ENCODE peak calls at places on chromosomes 6 and 20, in seven cellular contexts. V is cardiac muscle cell, Z is lower lobe of right lung, F is esophagus squamous epithelium, L is PC-3, N is transverse colon, H is pancreas. K is an unnamed sample. For H3K27me3, the result is how much of the 10 kb centered on the place peaks cover.

GRCh38 chr20:36821964-36822437 is 48.4 kb upstream of the DSN1 start:
- DNase-seq in V (no peak), Z (no peak), F (no peak), L (no peak), N (no peak), H (no peak), K (peak)

GRCh38 chr6:144528605-144529425 is 243.7 kb downstream of the UTRN start:
- DNase-seq in V (peak), Z (no peak), F (no peak), L (peak), N (no peak), H (no peak), K (no peak)

GRCh38 chr6:6614096-6614964 is 25.8 kb downstream of the LY86 start:
- DNase-seq in V (no peak), Z (no peak), F (no peak), L (no peak), N (no peak), H (no peak), K (no peak)

GRCh38 chr20:61940976-61941720 is 124.5 kb downstream of the TAF4 start:
- DNase-seq in V (no peak), Z (peak), F (no peak), L (no peak), N (no peak), H (no peak), K (no peak)

GRCh38 chr6:61886608-61887259 is 399.3 kb downstream of the KHDRBS2 start:
- DNase-seq in V (peak), Z (no peak), F (no peak), L (peak), N (no peak), H (no peak), K (no peak)

GRCh38 chr6:35496851-35497570 is at the start of gene TEAD3:
- DNase-seq in V (peak), Z (peak), F (no peak), L (peak), N (peak), H (no peak), K (no peak)

GRCh38 chr6:353642-354614 is 37.6 kb upstream of the IRF4 start:
- DNase-seq in V (no peak), Z (peak), F (no peak), L (no peak), N (no peak), H (no peak), K (no peak)

GRCh38 chr6:157513004-157513603 is 132.1 kb downstream of the ZDHHC14 start:
- DNase-seq in V (no peak), Z (no peak), F (no peak), L (no peak), N (no peak), H (no peak), K (no peak)

GRCh38 chr20:11376406-11376805 is 541.3 kb upstream of the BTBD3 start:
- DNase-seq in V (no peak), Z (no peak), F (no peak), L (no peak), N (no peak), H (no peak), K (no peak)

GRCh38 chr20:25706793-25707192 is 10.1 kb upstream of the ZNF337 start:
- DNase-seq in V (no peak), Z (no peak), F (no peak), L (no peak), N (no peak), H (no peak), K (no peak)

GRCh38 chr6:125365230-125365629 is 63.5 kb upstream of the HDDC2 start:
- DNase-seq in V (no peak), Z (no peak), F (no peak), L (no peak), N (no peak), H (no peak), K (no peak)

GRCh38 chr20:36097751-36098151 is 56.8 kb upstream of the EPB41L1 start:
- DNase-seq in V (no peak), Z (no peak), F (no peak), L (no peak), N (peak), H (no peak), K (no peak)

GRCh38 chr6:12709556-12709955 is 7.0 kb upstream of the PHACTR1 start:
- DNase-seq in V (no peak), Z (no peak), F (no peak), L (no peak), N (no peak), H (no peak), K (peak)

GRCh38 chr20:4787069-4787468 is 65.4 kb downstream of the PRND start:
- DNase-seq in V (no peak), Z (no peak), F (no peak), L (no peak), N (no peak), H (no peak), K (no peak)

GRCh38 chr6:139313784-139314545 is 22.2 kb upstream of the TXLNB start:
- DNase-seq in V (no peak), Z (no peak), F (no peak), L (no peak), N (no peak), H (no peak), K (no peak)

GRCh38 chr6:153108320-153108719 is 22.8 kb downstream of the RGS17 start:
- DNase-seq in V (no peak), Z (no peak), F (no peak), L (peak), N (no peak), H (no peak), K (no peak)

GRCh38 chr20:10784337-10785183 is 110.8 kb upstream of the JAG1 start:
- DNase-seq in V (no peak), Z (no peak), F (no peak), L (no peak), N (no peak), H (no peak), K (no peak)

GRCh38 chr20:44615169-44615791 is 32.9 kb downstream of the PKIG start:
- DNase-seq in V (no peak), Z (no peak), F (no peak), L (no peak), N (no peak), H (no peak), K (no peak)

GRCh38 chr6:90997076-90997475 is 410.2 kb upstream of the MAP3K7 start:
- DNase-seq in V (no peak), Z (no peak), F (no peak), L (no peak), N (no peak), H (no peak), K (no peak)

GRCh38 chr20:32970973-32971300 is 33.3 kb downstream of the SUN5 start:
- DNase-seq in V (no peak), Z (no peak), F (no peak), L (no peak), N (no peak), H (no peak), K (no peak)

GRCh38 chr6:53306819-53307347 is 41.9 kb downstream of the ELOVL5 start:
- DNase-seq in V (no peak), Z (no peak), F (no peak), L (peak), N (no peak), H (no peak), K (no peak)

GRCh38 chr6:136426627-136427377 is 123.4 kb downstream of the MAP7 start:
- DNase-seq in V (no peak), Z (no peak), F (no peak), L (no peak), N (no peak), H (peak), K (no peak)

GRCh38 chr6:74404366-74404765 is 708.4 kb downstream of the CD109 start:
- DNase-seq in V (no peak), Z (no peak), F (no peak), L (no peak), N (no peak), H (no peak), K (no peak)

GRCh38 chr20:3163099-3164042 is 3.7 kb upstream of the FASTKD5 start:
- DNase-seq in V (no peak), Z (no peak), F (no peak), L (no peak), N (no peak), H (no peak), K (no peak)

GRCh38 chr6:160160450-160160849 is 38.8 kb downstream of the SLC22A1 start:
- DNase-seq in V (no peak), Z (no peak), F (no peak), L (peak), N (peak), H (no peak), K (no peak)

GRCh38 chr6:41193884-41194283 is 7.1 kb downstream of the TREML2 start:
- DNase-seq in V (no peak), Z (no peak), F (no peak), L (no peak), N (no peak), H (no peak), K (no peak)

GRCh38 chr6:99590728-99591672 is 15.6 kb upstream of the PRDM13 start:
- DNase-seq in V (no peak), Z (no peak), F (no peak), L (no peak), N (no peak), H (no peak), K (no peak)

DNA sequence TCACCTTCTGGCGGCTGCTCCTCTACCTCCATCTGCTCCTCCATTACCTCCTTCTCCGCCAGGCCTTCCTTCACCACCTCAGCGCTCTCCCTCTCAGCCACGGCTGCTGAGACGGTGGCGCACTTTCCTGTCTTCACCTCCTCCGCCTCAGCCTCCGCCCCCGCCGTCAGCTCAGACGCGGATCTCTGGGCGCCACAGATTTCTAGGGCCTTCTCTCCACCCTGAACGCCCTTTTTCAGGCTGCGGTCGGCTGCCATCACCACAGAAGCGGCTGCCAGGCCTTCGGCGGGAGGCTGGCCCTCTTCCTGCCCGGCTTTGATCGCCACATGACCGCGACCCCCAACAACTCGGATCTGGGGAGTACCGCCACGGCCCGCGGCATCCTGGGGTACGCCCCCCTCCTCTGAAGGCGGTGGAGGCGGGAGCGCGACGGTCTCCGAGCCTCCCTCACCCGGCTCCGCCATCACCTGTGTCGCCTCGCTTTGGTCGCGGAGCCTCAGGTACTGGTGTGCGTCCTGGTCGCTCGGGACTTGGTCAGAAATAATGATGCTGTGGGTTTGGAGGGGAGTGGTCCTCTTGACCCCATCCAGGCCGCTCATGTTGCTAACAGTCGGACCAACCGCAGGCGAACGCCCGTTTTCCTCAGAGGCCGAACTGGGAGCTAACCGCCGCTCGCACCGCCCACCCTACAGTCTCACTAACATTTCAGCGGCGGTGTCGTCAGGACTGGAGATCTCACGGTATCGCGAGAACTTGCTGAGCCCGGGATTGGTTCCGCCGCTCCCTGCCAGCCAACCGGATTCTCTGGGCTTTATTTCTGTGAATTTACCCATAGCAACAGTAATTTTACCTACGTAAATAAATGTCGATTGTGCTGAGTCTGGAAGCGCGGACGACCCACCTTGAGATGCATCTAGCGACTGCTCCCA is at the start of gene TSPYL1:
- DNase-seq in V (peak), Z (peak), F (peak), L (peak), N (peak), H (peak), K (peak)
- TF ChIP-seq CTCF in V (peak), Z (no peak), F (no peak), L (peak), N (no peak), H (no peak), K (peak)

GRCh38 chr20:41047279-41047974 is 18.8 kb downstream of the TOP1 start:
- DNase-seq in V (no peak), Z (no peak), F (no peak), L (no peak), N (no peak), H (no peak), K (no peak)
- H3K4me3 ChIP-seq in V (no peak), Z (peak), F (peak), L (no peak), N (peak), H (peak), K (no peak)

GRCh38 chr20:58788896-58789295 is 61.8 kb downstream of the GNAS-AS1 start:
- DNase-seq in V (no peak), Z (no peak), F (no peak), L (no peak), N (no peak), H (no peak), K (no peak)
- H3K27me3 ChIP-seq in V (under half), Z (under half), F (under half), L (half or more), N (under half), H (under half), K (under half)

DNA sequence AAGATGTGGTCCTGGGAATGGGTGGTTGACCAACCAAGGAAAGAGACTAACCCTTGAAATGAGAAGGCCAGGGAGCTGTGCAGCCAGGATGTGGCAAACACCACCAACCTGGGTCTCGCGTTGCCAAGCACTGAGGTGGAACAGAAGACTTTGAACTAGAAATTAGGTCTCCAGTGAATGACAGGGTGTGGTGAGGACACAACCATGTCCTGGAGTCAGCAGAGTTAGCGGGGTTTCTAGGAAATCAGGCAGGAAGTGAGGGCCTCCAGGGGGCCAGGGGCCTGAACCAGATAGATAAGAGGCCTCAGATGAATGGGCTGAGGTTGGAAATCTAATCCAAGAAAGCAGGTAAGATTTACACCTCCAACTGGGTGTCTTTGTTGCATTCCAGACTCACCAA is 353.3 kb upstream of the ARID1B start:
- DNase-seq in V (no peak), Z (no peak), F (no peak), L (no peak), N (no peak), H (no peak), K (no peak)
- TF ChIP-seq CTCF in V (no peak), Z (no peak), F (no peak), L (no peak), N (no peak), H (no peak), K (no peak)

GRCh38 chr20:50370036-50370566 is 140.1 kb upstream of the PTPN1 start:
- DNase-seq in V (no peak), Z (no peak), F (no peak), L (no peak), N (no peak), H (no peak), K (no peak)
- H3K4me3 ChIP-seq in V (no peak), Z (no peak), F (no peak), L (no peak), N (no peak), H (no peak), K (no peak)

DNA sequence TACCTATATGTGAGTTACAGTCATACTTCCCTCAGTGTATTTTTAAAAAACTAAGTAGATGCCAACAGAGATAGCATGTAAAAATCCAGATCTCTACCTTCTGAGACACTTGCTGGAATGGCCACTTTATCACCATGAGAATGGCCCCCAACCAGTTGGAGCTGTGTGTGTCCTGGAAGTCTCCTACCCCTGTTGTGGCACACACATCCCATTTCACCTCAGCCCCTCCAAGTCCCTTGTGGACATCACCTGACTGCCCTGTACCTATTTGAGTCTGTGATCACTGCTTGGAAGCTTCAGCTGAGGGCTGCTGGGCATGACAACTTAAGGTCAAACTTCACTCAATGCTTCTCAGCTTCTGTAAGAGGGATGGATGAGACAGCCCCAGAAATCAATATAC is 24.1 kb downstream of the MOCS1 start:
- DNase-seq in V (no peak), Z (no peak), F (no peak), L (no peak), N (no peak), H (no peak), K (no peak)
- H3K27me3 ChIP-seq in V (under half), Z (under half), F (under half), L (under half), N (under half), H (under half), K (under half)

GRCh38 chr6:142074516-142074915 is 58.2 kb upstream of the GJE1 start:
- DNase-seq in V (no peak), Z (no peak), F (no peak), L (no peak), N (no peak), H (no peak), K (no peak)

GRCh38 chr6:142075516-142076101 is 57.1 kb upstream of the GJE1 start:
- DNase-seq in V (no peak), Z (no peak), F (no peak), L (no peak), N (no peak), H (no peak), K (no peak)

GRCh38 chr6:142071981-142072380 is 60.7 kb upstream of the GJE1 start:
- DNase-seq in V (no peak), Z (no peak), F (no peak), L (no peak), N (no peak), H (no peak), K (no peak)
- TF ChIP-seq CTCF in V (peak), Z (no peak), F (no peak), L (no peak), N (no peak), H (no peak), K (peak)

GRCh38 chr6:85114583-85114939 is 335.3 kb upstream of the NT5E start:
- DNase-seq in V (no peak), Z (no peak), F (no peak), L (no peak), N (no peak), H (no peak), K (no peak)
- H3K4me3 ChIP-seq in V (no peak), Z (peak), F (no peak), L (no peak), N (no peak), H (no peak), K (peak)

DNA sequence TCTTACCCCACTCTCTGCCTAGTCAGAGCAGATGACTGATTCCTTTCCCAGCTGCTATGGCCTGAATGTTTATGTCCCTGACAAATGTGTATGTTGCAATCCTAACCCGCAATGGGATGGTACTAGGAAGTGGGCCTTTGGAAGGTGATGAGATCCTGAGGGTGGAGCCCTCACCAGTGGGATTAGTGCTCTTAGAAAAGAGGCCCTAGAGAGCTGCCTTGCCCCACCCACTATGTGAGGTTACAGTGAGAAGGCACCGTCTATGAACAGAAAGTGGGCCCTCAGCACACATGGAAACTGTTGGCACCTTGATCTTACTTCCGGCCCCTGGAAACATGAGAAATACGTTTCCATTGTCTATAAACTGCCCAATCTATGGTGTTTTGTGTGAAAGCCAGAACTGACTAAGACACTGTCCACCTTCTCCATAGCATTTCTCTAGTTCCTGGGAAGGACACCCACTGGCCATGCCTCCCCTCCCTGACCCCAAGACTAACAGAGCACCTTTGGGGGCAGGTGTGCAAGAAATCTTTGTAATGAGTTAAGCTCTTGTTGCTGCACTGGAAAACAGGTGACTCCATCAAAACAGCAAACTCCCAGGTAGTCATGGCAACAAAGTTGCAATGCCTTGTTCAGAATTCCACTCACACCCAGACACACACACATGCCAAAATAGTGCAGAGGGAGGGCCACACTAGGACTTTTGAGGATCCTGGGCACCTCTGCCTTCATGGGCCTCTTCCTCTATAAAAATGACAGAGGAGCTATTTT is 16.2 kb downstream of the GABRR2 start:
- DNase-seq in V (no peak), Z (no peak), F (no peak), L (peak), N (no peak), H (no peak), K (no peak)
- H3K27me3 ChIP-seq in V (under half), Z (under half), F (under half), L (under half), N (under half), H (under half), K (under half)

DNA sequence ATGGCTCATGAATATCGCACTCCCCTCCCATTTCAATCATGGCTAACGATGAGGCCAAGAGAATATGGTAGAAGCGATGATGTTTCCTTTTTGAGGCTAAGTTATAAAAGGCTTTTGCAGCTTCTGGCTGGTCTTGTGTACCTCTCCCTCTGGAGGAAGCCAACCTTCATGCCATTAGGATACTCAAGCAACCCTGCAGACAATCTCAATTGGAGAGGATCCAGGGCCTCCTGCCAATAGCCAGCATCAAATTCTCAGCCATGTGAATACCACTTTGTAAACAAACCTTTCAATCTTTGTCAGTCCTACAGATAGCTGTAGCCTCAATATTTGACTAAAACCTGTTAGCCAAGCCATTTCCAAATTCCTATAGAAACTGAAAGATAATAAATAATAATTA is 738.4 kb downstream of the KIF16B start:
- DNase-seq in V (no peak), Z (no peak), F (no peak), L (peak), N (no peak), H (no peak), K (no peak)
- TF ChIP-seq CTCF in V (no peak), Z (no peak), F (no peak), L (no peak), N (no peak), H (no peak), K (no peak)

K was measured in BJ.